ENCODE peak calls at places on chromosomes 3 and 15, in five cellular contexts. P, N, W, F and J are unnamed samples.

GRCh38 chr15:22735781-22736180 is 50.7 kb upstream of the NIPA1 start:
- DNase-seq in P (no peak), N (no peak), W (no peak), F (no peak), J (no peak)

GRCh38 chr3:21152555-21152954 is 598.5 kb downstream of the ZNF385D start:
- DNase-seq in P (no peak), N (no peak), W (no peak), F (no peak), J (no peak)

GRCh38 chr15:68585574-68586273 is 6.9 kb downstream of the CORO2B start:
- DNase-seq in P (no peak), N (no peak), W (no peak), F (no peak), J (no peak)

GRCh38 chr15:45386420-45386819 is 8.1 kb upstream of the GATM start:
- DNase-seq in P (no peak), N (no peak), W (no peak), F (no peak), J (no peak)

GRCh38 chr15:82093774-82094211 is 48.0 kb upstream of the MEX3B start:
- DNase-seq in P (no peak), N (no peak), W (no peak), F (no peak), J (no peak)

GRCh38 chr15:73753250-73754130 is at the start of gene INSYN1:
- DNase-seq in P (peak; percentile 36), N (no peak), W (no peak), F (no peak), J (no peak)

GRCh38 chr3:72105306-72105705 is 320.4 kb upstream of the PROK2 start:
- DNase-seq in P (no peak), N (no peak), W (no peak), F (no peak), J (no peak)

GRCh38 chr3:107521466-107522059 is 1.2 kb upstream of the BBX start:
- DNase-seq in P (no peak), N (no peak), W (no peak), F (no peak), J (no peak)

GRCh38 chr15:101651753-101652097 is 456 bp downstream of the TM2D3 start:
- DNase-seq in P (no peak), N (peak; percentile 30), W (no peak), F (no peak), J (no peak)

GRCh38 chr15:66294157-66294931 is 976 bp downstream of the DIS3L start:
- DNase-seq in P (no peak), N (peak; percentile 73), W (no peak), F (no peak), J (peak; percentile 4)

GRCh38 chr15:96014939-96015338 is 315.6 kb upstream of the NR2F2 start:
- DNase-seq in P (no peak), N (no peak), W (no peak), F (no peak), J (no peak)

GRCh38 chr3:120111898-120112297 is 17.7 kb upstream of the GSK3B start:
- DNase-seq in P (no peak), N (no peak), W (no peak), F (no peak), J (no peak)

GRCh38 chr15:75153084-75153483 is 48.6 kb upstream of the C15orf39 start:
- DNase-seq in P (no peak), N (no peak), W (no peak), F (no peak), J (no peak)